ENCODE peak calls at places on chromosomes 6 and 20, in four cellular contexts. Y is HCT116, Q is GM12878, W is K562. F is an unnamed sample.

GRCh38 chr20:44601801-44602204 is 19.4 kb downstream of the PKIG start:
- DNase-seq in Y (no peak), W (no peak), Q (no peak), F (no peak)

GRCh38 chr20:3640259-3640658 is 22.9 kb downstream of the GFRA4 start:
- DNase-seq in W (no peak), Y (no peak), Q (no peak), F (no peak)

GRCh38 chr6:108559884-108560462 is 744 bp upstream of the FOXO3 start:
- DNase-seq in Q (no peak), Y (no peak), W (peak), F (no peak)

GRCh38 chr20:11453430-11453829 is 464.3 kb upstream of the BTBD3 start:
- DNase-seq in Q (no peak), Y (no peak), W (no peak), F (no peak)

GRCh38 chr20:41587956-41588355 is 30.2 kb downstream of the CHD6 start:
- DNase-seq in W (no peak), Q (no peak), Y (no peak), F (no peak)

GRCh38 chr20:46406986-46407670 is 713 bp upstream of the ELMO2 start:
- DNase-seq in Q (peak), Y (peak), W (no peak), F (no peak)

GRCh38 chr6:18491303-18492090 is 104.3 kb downstream of the RNF144B start:
- DNase-seq in Y (no peak), Q (no peak), W (no peak), F (no peak)

GRCh38 chr6:113994934-113995342 is 24.0 kb upstream of the HDAC2 start:
- DNase-seq in Y (peak), W (peak), Q (no peak), F (no peak)

GRCh38 chr6:109717971-109718370 is 26.9 kb downstream of the FIG4 start:
- DNase-seq in W (no peak), Q (no peak), Y (no peak), F (no peak)

GRCh38 chr6:139748353-139749146 is 374.1 kb upstream of the CITED2 start:
- DNase-seq in Y (no peak), Q (no peak), W (peak), F (no peak)

GRCh38 chr6:51959744-51960383 is 127.5 kb downstream of the PKHD1 start:
- DNase-seq in W (peak), Q (peak), Y (peak), F (peak)

GRCh38 chr6:137811121-137811911 is 55.7 kb upstream of the TNFAIP3 start:
- DNase-seq in Q (peak), W (peak), Y (peak), F (no peak)

GRCh38 chr6:107679457-107679856 is 144.7 kb downstream of the SCML4 start:
- DNase-seq in W (peak), Q (no peak), Y (no peak), F (no peak)

GRCh38 chr6:26103141-26103769 is 16.0 kb downstream of the HFE start:
- DNase-seq in Q (no peak), W (peak), Y (no peak), F (no peak)

GRCh38 chr6:150720774-150721233 is 121.1 kb downstream of the PLEKHG1 start:
- DNase-seq in W (no peak), Q (peak), Y (peak), F (no peak)

GRCh38 chr6:149335924-149336323 is 18.4 kb downstream of the TAB2 start:
- DNase-seq in Q (no peak), Y (peak), W (no peak), F (no peak)

GRCh38 chr6:100220543-100220942 is 226.5 kb upstream of the MCHR2 start:
- DNase-seq in W (no peak), Q (no peak), Y (no peak), F (no peak)

GRCh38 chr6:98839788-98840361 is 5.5 kb downstream of the POU3F2 start:
- DNase-seq in Y (no peak), Q (no peak), W (peak), F (no peak)

GRCh38 chr20:62583424-62583920 is 58.8 kb upstream of the SLCO4A1 start:
- DNase-seq in W (peak), Q (no peak), Y (no peak), F (no peak)

GRCh38 chr6:144338951-144339681 is 54.0 kb downstream of the UTRN start:
- DNase-seq in Y (no peak), W (no peak), Q (no peak), F (no peak)

GRCh38 chr6:158835616-158836221 is 16.6 kb upstream of the EZR start:
- DNase-seq in Q (no peak), W (peak), Y (no peak), F (no peak)

GRCh38 chr6:95679981-95680380 is 102.6 kb downstream of the MANEA start:
- DNase-seq in Y (no peak), W (no peak), Q (no peak), F (no peak)

GRCh38 chr6:29011276-29011734 is 6.2 kb upstream of the ZNF311 start:
- DNase-seq in W (peak), Y (no peak), Q (no peak), F (no peak)

DNA sequence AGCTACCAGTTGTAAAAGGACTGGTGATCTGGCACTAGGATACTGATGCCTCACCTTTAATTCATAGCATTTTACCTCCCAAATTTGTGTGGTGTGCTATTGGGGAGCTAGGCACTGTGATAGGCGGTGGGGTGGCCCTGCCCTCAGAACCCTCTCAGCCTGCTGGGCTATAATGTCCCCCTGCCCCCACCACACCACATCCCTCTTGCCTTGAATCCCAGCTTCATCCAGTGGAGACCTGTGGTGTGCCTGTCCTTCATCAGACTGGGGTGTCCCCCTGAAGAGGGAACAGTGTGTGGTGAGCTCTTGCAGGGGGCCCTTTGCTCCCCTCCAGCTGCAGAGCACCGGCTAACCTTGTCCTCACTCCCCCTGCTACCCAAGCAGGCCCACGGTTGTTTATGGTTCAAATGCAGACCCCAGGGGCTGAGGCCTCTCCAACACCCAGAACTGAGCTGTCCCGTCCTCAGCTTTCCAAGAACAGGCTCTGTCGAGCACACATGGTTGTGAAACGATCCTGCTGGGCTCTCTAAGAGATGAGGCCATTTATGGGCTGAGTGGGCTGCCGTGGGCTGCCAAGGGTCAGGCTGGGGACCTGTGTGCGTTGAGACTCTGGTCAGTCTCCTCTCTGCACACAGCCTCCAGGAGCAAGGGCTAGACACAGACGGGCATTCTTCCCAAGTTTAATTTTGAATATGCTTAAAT is 26.9 kb upstream of the VEGFA start:
- DNase-seq in Y (no peak), W (no peak), Q (no peak), F (peak)
- TF ChIP-seq EGR1 in Y (no peak), W (no peak), Q (no peak), F (no peak)

DNA sequence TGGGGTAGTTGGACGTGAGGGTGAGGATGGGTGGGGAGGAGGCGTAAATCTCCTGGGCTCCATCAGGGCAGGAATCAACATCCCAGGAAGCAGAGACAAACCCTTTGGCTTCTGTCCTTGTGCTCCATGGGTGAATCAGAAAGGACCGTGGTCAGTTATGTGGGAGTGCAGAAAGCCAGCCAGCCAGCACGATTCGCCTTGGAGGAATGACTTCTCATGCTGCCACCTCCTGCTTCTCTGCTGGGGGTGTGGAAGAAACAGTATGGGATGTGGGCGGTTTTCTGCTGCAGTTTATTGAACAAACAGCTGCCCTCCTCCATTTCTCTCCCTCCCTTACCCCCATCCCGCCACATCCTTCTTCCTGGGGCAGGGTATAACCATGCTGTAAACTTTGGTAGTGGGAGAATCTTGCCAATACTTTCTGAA is 214.5 kb downstream of the SOX4 start:
- DNase-seq in Q (no peak), Y (no peak), W (no peak), F (peak)
- TF ChIP-seq EGR1 in Q (no peak), Y (peak), W (no peak), F (no peak)

GRCh38 chr6:14459315-14459714 is 341.7 kb downstream of the CD83 start:
- DNase-seq in Y (no peak), Q (no peak), W (no peak), F (no peak)

GRCh38 chr6:14456941-14457340 is 339.4 kb downstream of the CD83 start:
- DNase-seq in Y (no peak), W (no peak), Q (no peak), F (no peak)

GRCh38 chr6:14455942-14456648 is 338.5 kb downstream of the CD83 start:
- DNase-seq in Q (no peak), Y (no peak), W (no peak), F (no peak)

GRCh38 chr6:14455442-14455841 is 337.9 kb downstream of the CD83 start:
- DNase-seq in W (no peak), Y (no peak), Q (no peak), F (no peak)

DNA sequence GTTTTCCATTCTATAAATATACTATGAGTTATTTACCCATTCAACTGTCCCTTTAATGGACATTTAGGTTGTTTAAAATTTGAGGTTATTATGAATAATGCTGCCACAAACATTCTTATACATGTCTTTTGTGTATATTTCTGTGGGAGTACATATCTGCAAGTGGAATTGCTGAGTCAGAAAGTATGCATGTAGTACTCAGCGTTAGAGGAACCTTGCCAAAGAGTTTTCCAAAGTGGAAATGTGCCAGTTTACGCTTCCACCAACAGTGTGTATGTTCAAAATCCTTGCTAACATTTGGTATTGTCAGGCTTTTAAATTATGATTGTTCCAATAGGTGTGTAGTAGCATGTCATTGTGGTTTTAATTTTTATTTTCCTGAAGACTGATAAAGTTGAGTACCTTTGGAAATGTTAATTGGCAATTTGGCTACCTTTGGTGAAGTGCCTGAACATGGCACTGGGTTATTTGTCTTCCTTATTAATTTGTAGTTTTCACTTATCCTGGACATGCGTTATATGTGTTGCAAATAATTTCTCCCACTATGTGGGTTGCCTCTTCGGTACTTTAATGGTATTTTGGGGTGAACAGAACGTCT is 341.2 kb downstream of the CD83 start:
- DNase-seq in Y (no peak), Q (no peak), W (peak), F (no peak)
- TF ChIP-seq EGR1 in Y (no peak), Q (no peak), W (no peak), F (no peak)

GRCh38 chr20:699811-700338 is 24.3 kb upstream of the SCRT2 start:
- DNase-seq in Y (no peak), W (peak), Q (no peak), F (no peak)

GRCh38 chr20:706366-706885 is 30.8 kb upstream of the SCRT2 start:
- DNase-seq in Q (no peak), Y (no peak), W (no peak), F (no peak)

GRCh38 chr20:703426-703825 is 27.8 kb upstream of the SCRT2 start:
- DNase-seq in W (no peak), Y (no peak), Q (no peak), F (no peak)

GRCh38 chr20:701401-702129 is 26.0 kb upstream of the SCRT2 start:
- DNase-seq in W (no peak), Q (no peak), Y (no peak), F (no peak)

DNA sequence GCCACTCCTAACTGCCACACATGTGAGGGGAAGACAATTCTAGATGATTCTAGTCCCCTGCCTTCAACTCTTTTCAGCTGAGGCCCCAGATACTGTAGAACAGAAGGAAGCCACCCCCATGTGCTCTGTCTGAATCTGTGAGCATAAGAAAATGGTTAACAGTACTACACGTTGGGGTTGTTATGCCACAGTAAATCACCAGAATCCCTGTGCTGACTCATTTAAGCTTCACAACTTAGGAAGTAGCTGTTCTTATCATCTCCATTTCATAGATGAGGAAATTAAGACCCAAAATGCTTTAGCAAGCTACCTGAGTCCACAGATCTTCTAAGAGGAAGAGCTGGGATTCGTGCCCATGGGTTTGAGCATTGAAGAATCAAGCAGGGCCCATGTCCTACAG is 27.4 kb upstream of the SCRT2 start:
- DNase-seq in Y (no peak), W (peak), Q (no peak), F (no peak)
- TF ChIP-seq EGR1 in Y (no peak), W (no peak), Q (no peak), F (no peak)

GRCh38 chr6:16426241-16426640 is 187.9 kb downstream of the GMPR start:
- DNase-seq in Y (no peak), W (no peak), Q (no peak), F (no peak)
- TF ChIP-seq EGR1 in Y (no peak), W (no peak), Q (no peak), F (no peak)

GRCh38 chr6:132973556-132973993 is 159.2 kb downstream of the RPS12 start:
- DNase-seq in Y (no peak), W (no peak), Q (no peak), F (no peak)
- TF ChIP-seq EGR1 in Y (no peak), W (no peak), Q (no peak), F (no peak)